ENCODE peak calls at places on chromosomes 13 and 19, in four cellular contexts. One of them, this sample, is unnamed.

GRCh38 chr19:3467437-3468198 is 12.7 kb downstream of the SMIM24 start:
- DNase-seq in tibial nerve: no peak
- DNase-seq in RWPE2: no peak
- DNase-seq in NT2/D1: no peak
- DNase-seq in this sample: no peak

GRCh38 chr19:42450314-42450934 is 7.7 kb upstream of the CXCL17 start:
- DNase-seq in NT2/D1: peak; percentile 81
- DNase-seq in tibial nerve: peak; percentile 64
- DNase-seq in RWPE2: peak; percentile 73
- DNase-seq in this sample: peak; percentile 90

GRCh38 chr13:85381082-85381481 is 418.1 kb downstream of the SLITRK6 start:
- DNase-seq in tibial nerve: no peak
- DNase-seq in RWPE2: no peak
- DNase-seq in NT2/D1: no peak
- DNase-seq in this sample: no peak

GRCh38 chr19:45547965-45548609 is 36.5 kb downstream of the OPA3 start:
- DNase-seq in tibial nerve: no peak
- DNase-seq in NT2/D1: no peak
- DNase-seq in RWPE2: peak; percentile 86
- DNase-seq in this sample: no peak

GRCh38 chr13:33281951-33282595 is 3.5 kb downstream of the STARD13 start:
- DNase-seq in NT2/D1: no peak
- DNase-seq in RWPE2: no peak
- DNase-seq in tibial nerve: no peak
- DNase-seq in this sample: no peak

GRCh38 chr13:113903361-113903760 is 39.5 kb upstream of the GAS6 start:
- DNase-seq in RWPE2: no peak
- DNase-seq in NT2/D1: no peak
- DNase-seq in tibial nerve: no peak
- DNase-seq in this sample: no peak

GRCh38 chr13:97266734-97267417 is 44.7 kb downstream of the MBNL2 start:
- DNase-seq in RWPE2: no peak
- DNase-seq in NT2/D1: no peak
- DNase-seq in tibial nerve: no peak
- DNase-seq in this sample: no peak

GRCh38 chr19:39409886-39410619 is 2.4 kb upstream of the PLEKHG2 start:
- DNase-seq in NT2/D1: no peak
- DNase-seq in tibial nerve: peak; percentile 75
- DNase-seq in RWPE2: no peak
- DNase-seq in this sample: peak; percentile 79

GRCh38 chr19:31648347-31648746 is 299.1 kb upstream of the TSHZ3 start:
- DNase-seq in RWPE2: no peak
- DNase-seq in NT2/D1: no peak
- DNase-seq in tibial nerve: no peak
- DNase-seq in this sample: no peak

GRCh38 chr13:26019881-26020535 is 31.8 kb downstream of the SHISA2 start:
- DNase-seq in RWPE2: no peak
- DNase-seq in tibial nerve: no peak
- DNase-seq in NT2/D1: no peak
- DNase-seq in this sample: no peak

GRCh38 chr19:16850133-16850532 is 20.9 kb downstream of the SIN3B start:
- DNase-seq in RWPE2: no peak
- DNase-seq in tibial nerve: no peak
- DNase-seq in NT2/D1: no peak
- DNase-seq in this sample: no peak

GRCh38 chr19:49142866-49143335 is 12.3 kb downstream of the HRC start:
- DNase-seq in RWPE2: peak; percentile 93
- DNase-seq in NT2/D1: peak; percentile 72
- DNase-seq in tibial nerve: no peak
- DNase-seq in this sample: no peak
- H3K4me1 ChIP-seq in RWPE2: no peaks in the 10 kb centered on the region
- H3K4me1 ChIP-seq in NT2/D1: peaks cover 3% of the 10 kb centered on the region
- H3K4me1 ChIP-seq in tibial nerve: peaks cover 8% of the 10 kb centered on the region
- H3K4me1 ChIP-seq in this sample: peaks cover 16% of the 10 kb centered on the region

DNA sequence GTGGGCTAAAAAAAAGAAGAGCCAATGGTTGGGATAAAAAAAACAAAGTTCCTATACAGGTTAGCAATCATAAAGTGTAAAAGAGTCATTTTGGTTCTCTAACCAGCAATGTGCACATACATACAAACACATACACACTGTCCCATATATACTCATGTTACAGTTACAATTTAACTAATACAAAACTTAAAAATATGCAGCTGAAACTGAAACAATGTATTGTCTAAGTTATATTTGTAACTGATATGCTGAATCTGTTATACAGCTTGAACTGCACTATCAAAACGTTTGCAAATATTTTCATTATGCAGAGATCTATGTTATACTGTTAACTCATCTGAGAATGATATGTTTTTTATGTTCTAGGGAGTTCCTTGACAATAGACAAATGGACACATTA is 173.7 kb downstream of the KLF12 start:
- DNase-seq in tibial nerve: no peak
- DNase-seq in NT2/D1: no peak
- DNase-seq in RWPE2: no peak
- DNase-seq in this sample: no peak
- H3K4me1 ChIP-seq in tibial nerve: peaks cover 10% of the 10 kb centered on the region
- H3K4me1 ChIP-seq in NT2/D1: no peaks in the 10 kb centered on the region
- H3K4me1 ChIP-seq in RWPE2: peaks cover 11% of the 10 kb centered on the region
- H3K4me1 ChIP-seq in this sample: peaks cover 9% of the 10 kb centered on the region

DNA sequence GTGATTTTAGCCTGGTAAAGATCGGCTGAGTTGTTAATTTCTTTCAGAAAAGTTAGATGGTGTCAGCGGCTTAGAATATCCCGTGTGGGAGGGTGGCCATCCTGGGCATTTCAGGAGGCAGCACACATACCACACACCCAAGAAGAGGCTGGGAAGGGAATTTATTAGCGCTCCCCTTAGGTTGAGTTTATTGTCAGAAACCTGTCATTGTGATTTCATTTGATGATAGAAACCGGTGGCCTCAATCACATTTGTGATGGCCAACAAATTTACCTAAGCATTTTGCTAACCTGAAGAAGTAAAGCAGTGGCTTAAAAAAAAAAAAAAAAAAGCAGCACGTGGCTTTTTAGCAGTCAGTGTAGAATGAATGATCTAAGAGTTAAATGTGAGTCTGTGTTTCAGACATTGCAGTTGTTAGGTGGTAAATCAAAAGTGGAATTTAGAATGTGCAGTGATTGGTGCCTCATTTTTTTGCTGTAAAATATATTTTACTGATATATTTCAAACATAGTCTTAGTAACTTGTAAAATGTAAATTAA is 2.7 kb downstream of the SIPA1L3 start:
- DNase-seq in tibial nerve: no peak
- DNase-seq in RWPE2: no peak
- DNase-seq in NT2/D1: no peak
- DNase-seq in this sample: no peak
- H3K4me1 ChIP-seq in tibial nerve: peaks cover 10% of the 10 kb centered on the region
- H3K4me1 ChIP-seq in RWPE2: peaks cover 22% of the 10 kb centered on the region
- H3K4me1 ChIP-seq in NT2/D1: no peaks in the 10 kb centered on the region
- H3K4me1 ChIP-seq in this sample: peaks cover 13% of the 10 kb centered on the region

DNA sequence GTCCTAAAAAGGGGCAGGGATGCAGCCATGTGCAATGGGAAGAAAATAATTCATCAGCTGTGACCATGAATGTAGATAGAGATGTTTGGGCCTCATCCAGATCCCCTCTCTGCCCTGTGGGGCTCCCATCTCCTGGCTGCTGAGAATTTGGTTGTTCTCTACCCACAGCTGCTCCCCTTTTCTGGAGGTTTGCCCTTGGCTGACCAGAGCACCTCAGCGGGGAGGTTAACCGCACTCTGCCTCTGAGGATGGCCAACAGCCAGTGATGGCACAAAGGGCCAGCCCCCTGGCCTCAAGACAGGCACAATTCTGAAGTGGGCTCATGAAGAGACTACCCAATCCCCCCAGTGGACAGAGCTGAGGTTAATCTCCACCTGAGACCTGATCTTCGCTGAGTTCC is 61.5 kb upstream of the SERP2 start:
- DNase-seq in RWPE2: no peak
- DNase-seq in NT2/D1: no peak
- DNase-seq in tibial nerve: no peak
- DNase-seq in this sample: no peak
- H3K4me1 ChIP-seq in RWPE2: peaks cover 57% of the 10 kb centered on the region
- H3K4me1 ChIP-seq in NT2/D1: no peaks in the 10 kb centered on the region
- H3K4me1 ChIP-seq in tibial nerve: peaks cover 2% of the 10 kb centered on the region
- H3K4me1 ChIP-seq in this sample: no peaks in the 10 kb centered on the region

GRCh38 chr19:18391509-18392075 is 5.6 kb downstream of the GDF15 start:
- DNase-seq in NT2/D1: no peak
- DNase-seq in tibial nerve: no peak
- DNase-seq in RWPE2: no peak
- DNase-seq in this sample: no peak

GRCh38 chr19:18396471-18397241 is 766 bp downstream of the LRRC25 start:
- DNase-seq in tibial nerve: no peak
- DNase-seq in RWPE2: no peak
- DNase-seq in NT2/D1: no peak
- DNase-seq in this sample: no peak

GRCh38 chr19:18392417-18392816 is 5.0 kb downstream of the LRRC25 start:
- DNase-seq in RWPE2: no peak
- DNase-seq in tibial nerve: peak; percentile 27
- DNase-seq in NT2/D1: no peak
- DNase-seq in this sample: no peak

GRCh38 chr19:18392936-18393335 is 4.5 kb downstream of the LRRC25 start:
- DNase-seq in RWPE2: no peak
- DNase-seq in tibial nerve: no peak
- DNase-seq in NT2/D1: no peak
- DNase-seq in this sample: no peak

GRCh38 chr19:18393836-18394235 is 3.6 kb downstream of the LRRC25 start:
- DNase-seq in NT2/D1: no peak
- DNase-seq in tibial nerve: no peak
- DNase-seq in RWPE2: no peak
- DNase-seq in this sample: no peak
- H3K4me1 ChIP-seq in NT2/D1: peaks cover 16% of the 10 kb centered on the region
- H3K4me1 ChIP-seq in tibial nerve: peaks cover 11% of the 10 kb centered on the region
- H3K4me1 ChIP-seq in RWPE2: no peaks in the 10 kb centered on the region
- H3K4me1 ChIP-seq in this sample: peaks cover 8% of the 10 kb centered on the region

DNA sequence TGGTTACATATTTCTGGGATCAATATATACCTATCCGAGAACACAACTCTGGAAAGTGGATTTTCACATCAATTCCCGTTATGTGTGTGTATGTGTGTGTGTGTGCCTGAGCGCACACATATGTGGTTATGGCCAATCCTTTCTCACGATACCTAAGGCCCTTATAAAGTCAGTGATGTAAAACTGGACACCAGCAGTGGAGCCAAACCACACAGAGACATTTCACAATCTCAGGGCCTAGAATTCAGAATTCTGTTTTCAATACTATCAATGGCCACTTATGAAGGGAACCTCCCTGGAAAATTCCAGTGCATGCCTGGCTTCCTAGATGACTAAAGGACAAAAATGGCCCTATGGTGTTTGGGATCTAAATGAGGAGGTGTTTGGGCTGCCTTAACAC is 187.3 kb upstream of the UBL3 start:
- DNase-seq in RWPE2: no peak
- DNase-seq in tibial nerve: no peak
- DNase-seq in NT2/D1: no peak
- DNase-seq in this sample: no peak
- H3K4me1 ChIP-seq in RWPE2: no peaks in the 10 kb centered on the region
- H3K4me1 ChIP-seq in tibial nerve: no peaks in the 10 kb centered on the region
- H3K4me1 ChIP-seq in NT2/D1: no peaks in the 10 kb centered on the region
- H3K4me1 ChIP-seq in this sample: no peaks in the 10 kb centered on the region

GRCh38 chr13:44302948-44303575 is 70.6 kb upstream of the SERP2 start:
- DNase-seq in RWPE2: no peak
- DNase-seq in NT2/D1: no peak
- DNase-seq in tibial nerve: no peak
- DNase-seq in this sample: no peak

GRCh38 chr13:44303681-44304432 is 69.8 kb upstream of the SERP2 start:
- DNase-seq in RWPE2: no peak
- DNase-seq in NT2/D1: no peak
- DNase-seq in tibial nerve: no peak
- DNase-seq in this sample: no peak

GRCh38 chr13:44300895-44301638 is 72.6 kb upstream of the SERP2 start:
- DNase-seq in RWPE2: peak; percentile 79
- DNase-seq in NT2/D1: no peak
- DNase-seq in tibial nerve: no peak
- DNase-seq in this sample: no peak

GRCh38 chr13:44301639-44302015 is 72.0 kb upstream of the SERP2 start:
- DNase-seq in tibial nerve: no peak
- DNase-seq in NT2/D1: no peak
- DNase-seq in RWPE2: no peak
- DNase-seq in this sample: no peak

DNA sequence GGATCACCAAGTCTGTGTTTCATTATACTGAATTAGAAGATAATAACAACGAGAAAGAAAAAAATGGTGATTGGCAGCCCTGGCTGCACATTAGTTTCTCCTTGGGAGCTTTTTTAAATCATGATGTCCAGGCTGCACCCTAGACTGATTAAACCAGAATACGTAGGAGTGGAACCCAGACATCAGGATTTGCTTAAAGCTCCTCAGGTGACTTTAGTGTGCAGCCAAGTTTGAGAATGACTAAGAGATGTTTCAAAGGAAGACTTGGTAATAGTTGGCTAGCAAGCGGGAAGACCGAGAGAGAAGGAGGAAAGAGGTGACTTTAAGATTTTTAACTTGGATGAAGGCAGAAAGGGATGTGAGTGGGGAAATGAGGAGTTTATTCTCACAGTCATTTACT is 71.4 kb upstream of the SERP2 start:
- DNase-seq in RWPE2: no peak
- DNase-seq in tibial nerve: no peak
- DNase-seq in NT2/D1: no peak
- DNase-seq in this sample: no peak
- H3K4me1 ChIP-seq in RWPE2: peaks cover 64% of the 10 kb centered on the region
- H3K4me1 ChIP-seq in tibial nerve: peaks cover 21% of the 10 kb centered on the region
- H3K4me1 ChIP-seq in NT2/D1: no peaks in the 10 kb centered on the region
- H3K4me1 ChIP-seq in this sample: no peaks in the 10 kb centered on the region

GRCh38 chr19:7294571-7295212 is 478 bp upstream of the INSR start:
- DNase-seq in NT2/D1: no peak
- DNase-seq in tibial nerve: peak; percentile 54
- DNase-seq in RWPE2: no peak
- DNase-seq in this sample: no peak
- H3K4me1 ChIP-seq in NT2/D1: peaks cover 17% of the 10 kb centered on the region
- H3K4me1 ChIP-seq in tibial nerve: peaks cover 18% of the 10 kb centered on the region
- H3K4me1 ChIP-seq in RWPE2: no peaks in the 10 kb centered on the region
- H3K4me1 ChIP-seq in this sample: peaks cover 5% of the 10 kb centered on the region

DNA sequence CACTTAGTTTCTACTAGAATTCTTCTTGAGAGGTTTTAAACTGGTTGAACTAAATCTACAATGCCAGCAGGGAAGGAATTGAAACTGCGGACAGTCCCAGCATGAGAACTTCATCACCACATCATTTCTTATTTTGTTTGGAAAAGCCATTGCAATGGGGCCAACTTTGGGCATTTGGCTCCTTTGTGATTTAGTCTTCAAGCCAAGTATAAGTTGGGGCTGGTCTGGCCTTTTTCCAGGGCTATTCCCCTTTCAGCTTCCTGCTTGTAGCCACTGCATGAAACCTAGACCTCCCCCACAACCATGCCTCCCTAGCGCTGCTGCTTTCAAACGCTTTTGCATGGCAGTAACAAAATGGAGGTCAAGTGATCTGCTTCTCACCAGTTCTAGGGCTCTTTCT is 142.3 kb downstream of the RGCC start:
- DNase-seq in tibial nerve: no peak
- DNase-seq in RWPE2: no peak
- DNase-seq in NT2/D1: no peak
- DNase-seq in this sample: no peak
- H3K4me1 ChIP-seq in tibial nerve: no peaks in the 10 kb centered on the region
- H3K4me1 ChIP-seq in RWPE2: peaks cover 28% of the 10 kb centered on the region
- H3K4me1 ChIP-seq in NT2/D1: no peaks in the 10 kb centered on the region
- H3K4me1 ChIP-seq in this sample: peaks cover 5% of the 10 kb centered on the region

This sample was measured in CD4-positive, CD25-positive, alpha-beta regulatory T cell.